ENCODE peak calls at places on chromosomes 1 and 21, in seven cellular contexts. Z is Peyer's patch, O is A549, W is uterus, N is IMR-90, B is prostate gland, L is ovary. I is an unnamed sample.

GRCh38 chr1:24641646-24642151 is 1.4 kb upstream of the SRRM1 start:
- DNase-seq in Z (no peak), O (no peak), W (peak), N (peak), B (peak), L (peak), I (peak)

GRCh38 chr1:10380594-10381275 is 18.1 kb upstream of the PGD start:
- DNase-seq in Z (no peak), O (peak), W (no peak), N (peak), B (no peak), L (no peak), I (no peak)

GRCh38 chr1:201649776-201650607 is 111.1 kb downstream of the NAV1 start:
- DNase-seq in Z (no peak), O (peak), W (peak), N (peak), B (peak), L (peak), I (peak)

GRCh38 chr1:73033637-73034036 is 751.3 kb upstream of the NEGR1 start:
- DNase-seq in Z (no peak), O (no peak), W (no peak), N (no peak), B (no peak), L (no peak), I (no peak)

GRCh38 chr1:212769372-212770167 is 22.0 kb downstream of the NSL1 start:
- DNase-seq in Z (no peak), O (no peak), W (no peak), N (no peak), B (no peak), L (no peak), I (no peak)

GRCh38 chr1:112761714-112762480 is 46.8 kb upstream of the PPM1J start:
- DNase-seq in Z (no peak), O (no peak), W (no peak), N (no peak), B (no peak), L (no peak), I (no peak)

GRCh38 chr1:16012590-16013219 is 5.1 kb downstream of the HSPB7 start:
- DNase-seq in Z (peak), O (peak), W (peak), N (peak), B (peak), L (peak), I (peak)

GRCh38 chr1:166032901-166033371 is 133.9 kb downstream of the FAM78B start:
- DNase-seq in Z (peak), O (no peak), W (peak), N (no peak), B (no peak), L (no peak), I (no peak)

GRCh38 chr1:226877669-226878068 is 7.3 kb downstream of the PSEN2 start:
- DNase-seq in Z (no peak), O (no peak), W (peak), N (no peak), B (no peak), L (no peak), I (no peak)

GRCh38 chr21:22993822-22994574 is 1995.8 kb downstream of the NCAM2 start:
- DNase-seq in Z (no peak), O (no peak), W (no peak), N (no peak), B (no peak), L (no peak), I (no peak)

GRCh38 chr1:181106022-181106312 is 17.5 kb downstream of the IER5 start:
- DNase-seq in Z (no peak), O (no peak), W (no peak), N (no peak), B (no peak), L (no peak), I (no peak)

GRCh38 chr1:181104042-181104789 is 15.7 kb downstream of the IER5 start:
- DNase-seq in Z (no peak), O (peak), W (no peak), N (no peak), B (no peak), L (no peak), I (no peak)

GRCh38 chr1:181105134-181106021 is 16.9 kb downstream of the IER5 start:
- DNase-seq in Z (peak), O (peak), W (peak), N (peak), B (peak), L (peak), I (peak)

GRCh38 chr1:181103404-181103803 is 14.9 kb downstream of the IER5 start:
- DNase-seq in Z (no peak), O (no peak), W (no peak), N (no peak), B (no peak), L (no peak), I (no peak)

DNA sequence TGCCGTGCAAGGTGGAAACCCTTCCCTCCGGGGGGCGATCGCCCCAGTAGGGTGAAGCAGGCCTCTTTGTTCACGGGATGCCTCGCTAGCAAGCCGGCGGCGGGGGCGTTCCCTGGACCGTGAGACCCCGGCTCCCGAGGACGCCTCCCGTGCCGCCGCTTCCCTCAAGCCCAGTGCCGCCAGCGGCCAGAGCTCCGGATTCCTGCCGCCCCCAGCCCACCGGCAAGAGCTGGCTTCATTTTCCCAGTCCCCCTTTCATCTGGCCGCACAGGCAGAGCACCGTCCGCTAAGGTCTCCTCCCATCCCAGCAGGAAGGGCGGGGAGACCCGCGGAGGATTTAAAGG is 16.3 kb downstream of the IER5 start:
- DNase-seq in Z (peak), O (no peak), W (peak), N (no peak), B (no peak), L (no peak), I (peak)
- TF ChIP-seq POLR2A in Z (no peak), O (no peak), W (no peak), N (no peak), B (no peak), L (no peak), I (no peak)

DNA sequence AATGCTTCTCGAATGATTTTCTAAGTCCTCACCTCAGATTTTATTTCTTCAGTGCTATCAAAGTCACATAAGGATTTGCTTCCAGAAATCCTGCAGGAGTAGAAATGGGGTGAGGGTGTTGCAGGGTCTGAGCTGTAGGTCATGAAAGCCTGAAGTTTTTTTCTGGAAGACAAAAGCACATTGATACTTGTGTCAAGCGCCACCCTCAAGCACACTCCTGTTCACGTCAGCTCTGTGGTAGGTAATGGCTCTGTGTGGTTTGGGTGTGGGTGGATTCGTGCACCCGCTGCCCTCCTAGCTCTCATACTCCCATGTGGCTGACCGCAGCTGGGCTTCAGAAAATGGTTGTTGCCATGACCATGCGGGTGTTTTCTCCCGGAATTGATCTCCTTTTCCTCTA is 39.9 kb downstream of the AKNAD1 start:
- DNase-seq in Z (no peak), O (no peak), W (no peak), N (peak), B (no peak), L (peak), I (no peak)
- TF ChIP-seq POLR2A in Z (no peak), O (no peak), W (no peak), N (no peak), B (no peak), L (no peak), I (no peak)

GRCh38 chr1:56578963-56579875 is at the start of gene PLPP3:
- DNase-seq in Z (peak), O (peak), W (peak), N (peak), B (peak), L (peak), I (peak)

GRCh38 chr1:56576880-56577858 is 2.2 kb downstream of the PLPP3 start:
- DNase-seq in Z (no peak), O (peak), W (no peak), N (peak), B (no peak), L (no peak), I (peak)

GRCh38 chr1:56578664-56578962 is 750 bp downstream of the PLPP3 start:
- DNase-seq in Z (no peak), O (peak), W (no peak), N (no peak), B (no peak), L (no peak), I (no peak)

GRCh38 chr1:56575865-56576264 is 3.5 kb downstream of the PLPP3 start:
- DNase-seq in Z (no peak), O (no peak), W (no peak), N (no peak), B (no peak), L (no peak), I (no peak)

GRCh38 chr1:56577859-56578663 is 1.3 kb downstream of the PLPP3 start:
- DNase-seq in Z (peak), O (peak), W (peak), N (peak), B (peak), L (peak), I (peak)
- TF ChIP-seq POLR2A in Z (peak), O (no peak), W (no peak), N (no peak), B (peak), L (no peak), I (no peak)

GRCh38 chr21:25584833-25585232 is 22.4 kb downstream of the MRPL39 start:
- DNase-seq in Z (no peak), O (no peak), W (no peak), N (no peak), B (no peak), L (no peak), I (no peak)
- TF ChIP-seq POLR2A in Z (no peak), O (no peak), W (no peak), N (no peak), B (no peak), L (no peak), I (no peak)

GRCh38 chr1:42956739-42957138 is 1.9 kb downstream of the SLC2A1 start:
- DNase-seq in Z (no peak), O (no peak), W (no peak), N (no peak), B (no peak), L (no peak), I (no peak)

GRCh38 chr1:42955311-42956063 is 3.2 kb downstream of the SLC2A1 start:
- DNase-seq in Z (no peak), O (no peak), W (no peak), N (no peak), B (no peak), L (no peak), I (no peak)

GRCh38 chr1:42958488-42959317 is at the start of gene SLC2A1:
- DNase-seq in Z (peak), O (peak), W (peak), N (peak), B (peak), L (peak), I (peak)

GRCh38 chr1:42957880-42958487 is 684 bp downstream of the SLC2A1 start:
- DNase-seq in Z (peak), O (peak), W (peak), N (peak), B (peak), L (peak), I (no peak)

DNA sequence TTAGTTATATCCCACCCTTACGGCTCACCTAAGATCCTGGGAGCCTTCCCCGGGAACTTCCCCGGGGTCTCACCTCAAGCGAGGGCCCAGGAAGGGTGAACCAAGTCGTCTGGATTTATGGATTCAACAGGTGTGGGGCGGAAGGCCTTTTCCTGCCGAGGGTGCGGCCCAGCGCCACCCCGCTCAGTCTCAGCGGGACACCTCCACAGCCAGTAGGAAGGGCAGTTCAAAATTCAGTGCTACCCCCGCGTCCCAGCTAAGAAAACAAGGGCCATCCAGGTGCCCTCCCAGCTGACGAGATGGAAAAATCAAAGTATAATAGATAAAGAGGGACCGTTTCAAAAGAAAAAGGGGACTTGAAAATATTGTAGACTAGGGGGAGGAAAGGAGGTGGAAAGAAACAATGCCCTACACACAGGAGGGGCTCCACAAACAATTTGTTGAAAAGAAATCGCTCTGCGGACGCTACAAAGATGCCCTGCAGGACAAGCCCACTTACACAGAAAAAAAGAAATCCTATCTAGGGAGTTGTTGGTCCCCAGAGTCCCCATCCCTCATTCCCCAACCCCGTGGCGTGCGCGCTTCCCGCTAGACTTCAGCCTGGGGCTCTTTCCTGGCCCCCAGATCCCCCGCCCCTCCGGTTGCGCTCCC is 1.3 kb downstream of the SLC2A1 start:
- DNase-seq in Z (no peak), O (no peak), W (no peak), N (no peak), B (peak), L (no peak), I (no peak)
- TF ChIP-seq POLR2A in Z (no peak), O (no peak), W (no peak), N (no peak), B (peak), L (no peak), I (peak)

GRCh38 chr1:204415351-204415750 is 3.7 kb upstream of the PPP1R15B start:
- DNase-seq in Z (no peak), O (no peak), W (no peak), N (no peak), B (no peak), L (no peak), I (no peak)

GRCh38 chr1:204416589-204417230 is 5.1 kb upstream of the PPP1R15B start:
- DNase-seq in Z (no peak), O (no peak), W (no peak), N (no peak), B (no peak), L (no peak), I (no peak)

GRCh38 chr1:204419064-204419403 is 7.4 kb upstream of the PPP1R15B start:
- DNase-seq in Z (no peak), O (no peak), W (no peak), N (peak), B (no peak), L (no peak), I (no peak)

GRCh38 chr1:204418174-204419063 is 6.8 kb upstream of the PPP1R15B start:
- DNase-seq in Z (no peak), O (no peak), W (peak), N (peak), B (no peak), L (no peak), I (peak)

DNA sequence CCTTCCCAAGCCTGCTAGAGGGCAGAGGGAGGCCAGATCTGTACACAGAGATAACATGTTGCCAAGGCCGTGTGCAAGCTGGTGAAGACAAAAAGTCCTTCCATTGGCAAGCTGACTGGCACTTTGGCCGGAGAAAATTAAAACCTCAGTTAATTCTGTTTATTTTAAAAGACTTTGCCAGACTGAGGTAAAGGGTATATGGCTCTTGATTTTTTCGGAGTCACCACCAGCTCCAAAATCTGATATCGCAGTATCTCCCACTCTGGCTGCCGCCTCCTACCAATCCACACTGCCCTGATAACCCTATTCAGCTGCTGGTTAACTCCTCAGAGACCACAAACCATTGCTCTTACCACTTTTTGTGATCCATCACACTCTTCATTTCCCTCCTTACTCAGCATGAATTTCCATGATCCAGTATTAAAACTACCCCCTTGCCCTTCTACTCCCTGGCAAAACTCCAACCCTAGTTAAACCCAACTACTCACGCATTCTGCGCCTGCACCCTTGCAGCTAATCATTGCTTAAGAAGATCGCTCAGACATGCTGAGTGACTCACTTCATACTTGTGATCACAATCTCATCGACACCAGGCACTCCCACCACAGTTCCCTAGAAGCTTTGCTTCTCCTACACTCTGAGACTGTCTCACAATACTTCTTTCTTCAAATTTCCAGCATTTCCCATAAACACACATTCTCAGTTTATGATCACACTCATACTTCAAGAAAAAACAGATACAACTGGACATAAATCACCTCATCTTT is 5.8 kb upstream of the PPP1R15B start:
- DNase-seq in Z (no peak), O (peak), W (peak), N (peak), B (peak), L (no peak), I (peak)
- TF ChIP-seq POLR2A in Z (peak), O (no peak), W (no peak), N (peak), B (peak), L (no peak), I (peak)